ENCODE peak calls at places on chromosomes 12 and 14, in four cellular contexts. W, A, G and X are unnamed samples.

GRCh38 chr14:90444077-90444696 is 47.4 kb downstream of the CALM1 start:
- DNase-seq in W (no peak), A (no peak), G (no peak), X (no peak)

GRCh38 chr12:123936956-123937706 is 35.5 kb downstream of the CCDC92 start:
- DNase-seq in W (no peak), A (no peak), G (no peak), X (no peak)

GRCh38 chr14:50932592-50933500 is 11.4 kb downstream of the PYGL start:
- DNase-seq in W (no peak), A (no peak), G (no peak), X (no peak)

GRCh38 chr12:96241484-96242256 is 47.5 kb downstream of the ELK3 start:
- DNase-seq in W (peak; percentile 65), A (no peak), G (no peak), X (peak; percentile 83)

GRCh38 chr12:4286228-4286627 is 12.7 kb downstream of the CCND2 start:
- DNase-seq in W (no peak), A (no peak), G (no peak), X (peak; percentile 66)

GRCh38 chr14:104253223-104253822 is 114.9 kb downstream of the KIF26A start:
- DNase-seq in W (no peak), A (peak; percentile 9), G (no peak), X (peak; percentile 65)

GRCh38 chr14:105019861-105020814 is 745 bp downstream of the CDCA4 start:
- DNase-seq in W (peak; percentile 40), A (peak; percentile 50), G (no peak), X (no peak)

GRCh38 chr12:78018939-78019338 is 188.2 kb downstream of the NAV3 start:
- DNase-seq in W (no peak), A (no peak), G (no peak), X (no peak)

GRCh38 chr12:44143170-44143569 is 307.3 kb downstream of the TMEM117 start:
- DNase-seq in W (no peak), A (no peak), G (no peak), X (no peak)

GRCh38 chr14:76113691-76114090 is 38.0 kb upstream of the GPATCH2L start:
- DNase-seq in W (no peak), A (no peak), G (no peak), X (no peak)

GRCh38 chr12:25590021-25590721 is 37.1 kb upstream of the LMNTD1 start:
- DNase-seq in W (no peak), A (no peak), G (no peak), X (no peak)

GRCh38 chr12:75951399-75952228 is 80.0 kb downstream of the PHLDA1 start:
- DNase-seq in W (no peak), A (no peak), G (no peak), X (no peak)

GRCh38 chr12:1360812-1361211 is 233.6 kb downstream of the FBXL14 start:
- DNase-seq in W (no peak), A (no peak), G (no peak), X (no peak)

GRCh38 chr12:55728185-55728931 is 451 bp downstream of the CD63 start:
- DNase-seq in W (peak; percentile 84), A (peak; percentile 89), G (peak; percentile 78), X (peak; percentile 93)

GRCh38 chr14:104553166-104554087 is 26.1 kb upstream of the C14orf180 start:
- DNase-seq in W (no peak), A (no peak), G (peak; percentile 35), X (peak; percentile 65)

GRCh38 chr12:51210690-51211395 is 7.0 kb downstream of the POU6F1 start:
- DNase-seq in W (no peak), A (no peak), G (no peak), X (no peak)

GRCh38 chr12:111126331-111126730 is 206.0 kb upstream of the MYL2 start:
- DNase-seq in W (no peak), A (no peak), G (no peak), X (no peak)

GRCh38 chr12:57309420-57309819 is 58.4 kb upstream of the STAC3 start:
- DNase-seq in W (no peak), A (no peak), G (no peak), X (no peak)

GRCh38 chr14:68027276-68027675 is 207.7 kb downstream of the RAD51B start:
- DNase-seq in W (no peak), A (no peak), G (no peak), X (no peak)

GRCh38 chr12:127363392-127363791 is 903.6 kb upstream of the TMEM132C start:
- DNase-seq in W (no peak), A (no peak), G (no peak), X (no peak)

GRCh38 chr14:76710093-76711010 is 50.9 kb upstream of the VASH1 start:
- DNase-seq in W (no peak), A (no peak), G (no peak), X (no peak)

GRCh38 chr14:77838756-77839565 is 39.1 kb downstream of the ADCK1 start:
- DNase-seq in W (no peak), A (no peak), G (no peak), X (no peak)

GRCh38 chr12:122730215-122731014 is at the start of gene HCAR1:
- DNase-seq in W (peak; percentile 28), A (peak; percentile 27), G (peak; percentile 59), X (no peak)

GRCh38 chr12:2776129-2776806 is 18.5 kb upstream of the FKBP4 start:
- DNase-seq in W (no peak), A (no peak), G (no peak), X (no peak)

GRCh38 chr14:55532645-55533309 is 47.2 kb upstream of the KTN1 start:
- DNase-seq in W (no peak), A (no peak), G (no peak), X (no peak)

GRCh38 chr14:63852817-63853730 is at the start of gene SYNE2:
- DNase-seq in W (peak; percentile 79), A (peak; percentile 84), G (peak; percentile 75), X (peak; percentile 81)
- TF ChIP-seq POLR2A in W (peak; percentile 77), A (peak; percentile 58), G (no peak), X (peak; percentile 26)

DNA sequence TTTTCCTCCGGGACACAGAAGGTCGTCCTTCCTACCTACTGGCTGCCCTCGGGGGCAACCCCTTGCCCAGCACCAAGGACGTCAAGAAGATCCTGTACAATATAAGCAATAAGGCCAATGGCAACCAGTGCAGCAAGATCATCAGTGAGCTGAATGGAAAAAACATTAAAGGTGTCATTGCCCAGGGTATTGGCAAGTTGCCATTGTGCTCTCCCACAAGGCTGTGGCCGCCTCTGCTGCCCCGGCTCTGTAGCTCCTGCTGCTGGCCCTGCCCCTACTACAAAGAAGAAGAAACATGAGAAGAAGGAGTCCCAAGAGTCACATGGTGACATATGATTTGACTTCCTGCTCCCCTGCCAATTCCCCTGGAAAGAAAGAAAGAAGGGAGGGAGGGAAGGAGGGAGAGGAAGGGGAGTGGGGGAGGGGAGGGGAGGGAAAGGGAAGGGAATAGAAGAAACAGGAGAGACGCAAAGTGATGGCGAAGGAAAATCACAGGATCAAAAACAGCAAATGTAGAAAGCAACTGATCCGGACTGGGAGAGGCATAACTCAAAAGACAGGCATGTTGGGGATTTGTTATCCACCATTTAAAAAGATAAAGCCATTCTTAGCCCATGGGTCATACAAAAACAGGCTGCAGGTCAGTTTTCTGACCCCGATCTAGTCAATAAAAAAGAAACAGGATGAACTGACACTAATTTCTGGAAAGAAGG is 61.3 kb upstream of the RESF1 start:
- DNase-seq in W (no peak), A (no peak), G (no peak), X (no peak)
- TF ChIP-seq POLR2A in W (no peak), A (no peak), G (no peak), X (no peak)

DNA sequence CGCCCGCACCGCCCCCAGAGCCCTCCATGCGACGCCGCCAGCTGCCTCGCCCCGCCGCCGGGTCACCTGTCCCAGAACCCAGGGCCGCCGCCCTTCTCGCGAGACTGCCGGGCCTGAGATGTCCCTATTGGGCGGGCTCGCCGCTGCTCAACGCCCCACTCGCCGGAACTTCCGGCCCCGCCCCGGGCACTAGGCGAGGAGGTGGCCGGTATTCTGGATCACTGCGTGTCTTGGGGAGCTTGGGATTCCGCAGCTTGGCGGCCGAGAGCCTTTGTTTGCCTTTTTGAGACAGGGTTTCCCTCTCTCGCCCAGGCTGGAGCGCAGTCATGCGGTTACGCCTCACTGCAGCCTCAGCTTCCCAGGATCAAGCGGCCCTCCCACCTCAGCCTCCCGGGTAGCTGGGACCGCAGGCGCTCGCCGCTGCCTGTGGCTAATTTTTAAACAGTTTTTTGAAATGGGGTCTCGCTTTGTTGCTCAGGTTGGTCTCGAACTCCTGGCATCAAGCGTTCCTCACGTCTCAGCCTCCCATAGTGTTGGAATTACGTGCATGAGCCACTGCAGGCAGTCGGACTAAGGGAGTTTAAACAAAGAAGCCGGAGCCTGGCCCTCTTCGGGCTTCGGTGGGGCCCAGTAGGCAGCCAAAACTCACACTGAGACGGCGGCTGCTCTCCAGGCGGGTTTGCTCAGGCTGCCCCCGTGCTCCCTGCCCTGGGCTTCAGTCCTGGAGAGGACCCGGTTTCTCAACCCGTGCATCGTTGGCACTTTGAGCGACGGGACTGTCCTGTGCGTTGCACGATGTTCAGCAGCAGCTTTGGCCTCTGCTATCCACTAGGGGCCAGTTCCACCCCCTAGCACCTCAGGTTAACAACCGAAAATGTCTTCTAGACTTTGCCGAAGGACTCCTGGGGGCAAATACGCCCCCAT is at the start of gene SLC15A4:
- DNase-seq in W (peak; percentile 94), A (peak; percentile 96), G (peak; percentile 95), X (peak; percentile 98)
- TF ChIP-seq POLR2A in W (peak; percentile 92), A (peak; percentile 88), G (peak; percentile 85), X (peak; percentile 33)

DNA sequence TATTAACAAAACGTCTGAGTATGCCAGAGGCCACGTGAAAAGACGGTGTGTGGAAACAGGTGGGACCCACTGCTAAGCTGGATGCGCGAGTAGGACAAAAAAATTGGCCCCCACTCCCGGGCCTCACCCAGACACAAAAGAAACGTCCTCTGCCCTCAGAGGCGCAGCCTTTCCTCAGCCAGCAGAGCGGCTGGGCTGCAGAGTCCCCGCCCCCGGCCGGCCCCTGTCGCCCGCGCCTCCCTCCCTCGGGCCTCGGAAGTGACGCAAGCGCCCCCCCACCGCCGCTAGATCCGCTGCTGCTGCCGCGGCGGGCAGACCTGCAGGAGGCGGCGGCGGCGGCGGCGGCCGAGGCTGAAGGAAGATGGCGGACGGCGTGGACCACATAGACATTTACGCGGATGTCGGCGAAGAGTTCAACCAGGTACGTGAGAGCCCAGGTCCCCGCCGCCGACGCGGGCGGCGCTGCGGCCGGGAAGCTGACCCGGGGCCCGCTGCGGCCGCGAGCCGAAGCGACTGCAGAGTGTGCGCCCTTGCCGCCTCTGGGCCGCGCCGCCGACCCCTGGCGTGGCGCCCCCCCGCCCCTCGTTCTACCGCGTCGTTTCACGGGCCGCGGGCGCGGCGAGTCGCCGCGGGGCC is at the start of gene CPSF6:
- DNase-seq in W (peak; percentile 96), A (peak; percentile 97), G (peak; percentile 96), X (peak; percentile 97)
- TF ChIP-seq POLR2A in W (peak; percentile 99), A (peak; percentile 97), G (peak; percentile 52), X (peak; percentile 94)